ENCODE peak calls at places on chromosomes 1 and 21, in eight cellular contexts. H is GM06990, S is heart right ventricle, O is hepatocyte, V is HepG2, E is MM.1S, A is transverse colon, C is A673. G is an unnamed sample. For H3K27me3, the result is how much of the 10 kb centered on the place peaks cover.

GRCh38 chr1:58815069-58815679 is 31.3 kb upstream of the JUN start:
- DNase-seq in H (peak), S (peak), O (peak), V (peak), E (peak), A (peak), C (no peak), G (peak)

GRCh38 chr21:17911628-17912027 is 92.5 kb upstream of the C21orf91 start:
- DNase-seq in H (no peak), S (no peak), O (no peak), V (no peak), E (no peak), A (no peak), C (no peak), G (no peak)

GRCh38 chr1:7011826-7012225 is 226.6 kb downstream of the CAMTA1 start:
- DNase-seq in H (no peak), S (no peak), O (no peak), V (no peak), E (no peak), A (no peak), C (no peak), G (no peak)

GRCh38 chr1:201660931-201661822 is 122.2 kb downstream of the NAV1 start:
- DNase-seq in H (no peak), S (no peak), O (no peak), V (no peak), E (no peak), A (no peak), C (no peak), G (no peak)

GRCh38 chr1:205939690-205940330 is 3.4 kb downstream of the SLC26A9 start:
- DNase-seq in H (no peak), S (no peak), O (peak), V (peak), E (peak), A (no peak), C (peak), G (no peak)

GRCh38 chr1:205916541-205916940 is 26.7 kb downstream of the SLC26A9 start:
- DNase-seq in H (no peak), S (no peak), O (no peak), V (no peak), E (no peak), A (no peak), C (no peak), G (no peak)

GRCh38 chr1:112460672-112461071 is 48.1 kb upstream of the WNT2B start:
- DNase-seq in H (no peak), S (no peak), O (no peak), V (peak), E (no peak), A (no peak), C (no peak), G (no peak)

GRCh38 chr1:168470821-168471473 is 72.8 kb downstream of the XCL2 start:
- DNase-seq in H (no peak), S (no peak), O (peak), V (peak), E (no peak), A (no peak), C (peak), G (no peak)

GRCh38 chr1:77876884-77877283 is 11.5 kb upstream of the NEXN start:
- DNase-seq in H (no peak), S (no peak), O (no peak), V (no peak), E (no peak), A (no peak), C (no peak), G (no peak)

GRCh38 chr1:17184822-17185484 is 20.0 kb upstream of the PADI1 start:
- DNase-seq in H (no peak), S (no peak), O (no peak), V (no peak), E (no peak), A (no peak), C (no peak), G (no peak)

GRCh38 chr1:207670192-207670591 is 25.3 kb downstream of the CR1L start:
- DNase-seq in H (peak), S (no peak), O (no peak), V (no peak), E (peak), A (no peak), C (no peak), G (no peak)

GRCh38 chr21:36654341-36654740 is 44.6 kb upstream of the SIM2 start:
- DNase-seq in H (no peak), S (no peak), O (no peak), V (no peak), E (no peak), A (no peak), C (no peak), G (peak)

GRCh38 chr1:1112237-1112985 is 3.5 kb downstream of the C1orf159 start:
- DNase-seq in H (no peak), S (no peak), O (no peak), V (no peak), E (no peak), A (peak), C (no peak), G (no peak)

GRCh38 chr1:94819945-94820746 is at the start of gene SLC44A3:
- DNase-seq in H (no peak), S (no peak), O (peak), V (peak), E (peak), A (peak), C (no peak), G (no peak)

GRCh38 chr1:156703741-156704140 is 1.6 kb downstream of the CRABP2 start:
- DNase-seq in H (no peak), S (no peak), O (no peak), V (no peak), E (no peak), A (no peak), C (peak), G (no peak)

GRCh38 chr1:204080163-204080903 is 7.4 kb downstream of the SOX13 start:
- DNase-seq in H (no peak), S (peak), O (peak), V (peak), E (no peak), A (peak), C (peak), G (no peak)

GRCh38 chr1:67700692-67701410 is 15.8 kb downstream of the GADD45A start:
- DNase-seq in H (no peak), S (peak), O (peak), V (peak), E (no peak), A (no peak), C (no peak), G (no peak)

GRCh38 chr1:196690582-196690981 is 38.7 kb downstream of the CFH start:
- DNase-seq in H (no peak), S (no peak), O (no peak), V (no peak), E (no peak), A (no peak), C (no peak), G (no peak)

GRCh38 chr1:172219966-172220365 is 200.5 kb upstream of the C1orf105 start:
- DNase-seq in H (no peak), S (no peak), O (no peak), V (no peak), E (no peak), A (no peak), C (no peak), G (no peak)

GRCh38 chr1:159786966-159787365 is 6.2 kb downstream of the DUSP23 start:
- DNase-seq in H (no peak), S (no peak), O (no peak), V (no peak), E (no peak), A (no peak), C (no peak), G (no peak)

GRCh38 chr1:59034925-59035324 is 251.1 kb upstream of the JUN start:
- DNase-seq in H (no peak), S (no peak), O (no peak), V (no peak), E (no peak), A (no peak), C (no peak), G (no peak)

GRCh38 chr1:63319069-63320023 is 3.0 kb upstream of the FOXD3 start:
- DNase-seq in H (no peak), S (no peak), O (no peak), V (no peak), E (no peak), A (no peak), C (no peak), G (no peak)

GRCh38 chr1:201876148-201876547 is 12.6 kb upstream of the SHISA4 start:
- DNase-seq in H (no peak), S (no peak), O (no peak), V (no peak), E (no peak), A (no peak), C (peak), G (no peak)

GRCh38 chr1:43776043-43776761 is 68.9 kb downstream of the ST3GAL3 start:
- DNase-seq in H (no peak), S (no peak), O (no peak), V (no peak), E (no peak), A (no peak), C (peak), G (no peak)

GRCh38 chr1:206953126-206953525 is 6.9 kb upstream of the PIGR start:
- DNase-seq in H (no peak), S (no peak), O (no peak), V (no peak), E (no peak), A (peak), C (no peak), G (no peak)

GRCh38 chr1:246169019-246169418 is 338.1 kb downstream of the SMYD3 start:
- DNase-seq in H (no peak), S (no peak), O (no peak), V (no peak), E (no peak), A (no peak), C (no peak), G (no peak)

DNA sequence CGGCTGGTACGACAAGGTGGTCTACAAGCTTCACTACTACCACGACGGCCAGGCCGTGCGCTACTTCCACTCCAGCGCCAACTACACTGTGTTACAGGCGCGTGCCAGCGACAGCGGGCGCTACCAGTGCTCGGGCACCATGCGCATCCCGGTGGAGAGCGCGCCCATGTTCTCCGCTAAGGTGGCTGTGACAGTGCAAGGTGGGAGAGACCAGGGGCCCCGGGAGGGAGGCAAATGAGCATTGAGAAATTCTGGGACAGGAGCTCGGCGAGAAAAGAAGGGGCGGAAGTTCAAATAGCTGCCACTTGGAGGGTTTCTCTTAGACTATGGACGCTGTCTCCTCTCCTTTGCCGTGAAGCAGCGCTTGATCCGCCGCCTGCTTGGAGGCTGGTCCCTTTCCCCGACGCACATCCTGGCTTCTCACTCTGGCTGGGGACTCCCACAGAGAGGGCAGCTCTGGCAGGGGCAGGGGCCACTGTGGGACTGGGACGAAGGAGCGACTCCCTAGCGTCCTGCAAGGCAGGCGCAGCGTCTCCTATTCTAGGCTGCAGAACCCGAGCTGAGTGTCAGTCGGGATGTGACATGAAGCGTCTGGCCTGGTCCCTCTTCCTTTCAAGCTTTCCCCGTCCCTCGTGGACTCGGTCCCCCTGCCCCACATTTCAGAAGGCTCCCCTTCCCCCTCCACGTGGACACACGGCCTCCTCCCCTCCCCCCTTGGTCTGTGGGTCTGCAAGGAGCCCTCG is 4.7 kb downstream of the FCRLB start:
- DNase-seq in H (peak), S (peak), O (peak), V (peak), E (peak), A (peak), C (peak), G (peak)
- TF ChIP-seq CTCF in H (peak), S (no peak), O (peak), V (no peak), E (peak), A (peak), C (peak), G (no peak)

GRCh38 chr1:52601519-52601918 is 652 bp upstream of the GPX7 start:
- DNase-seq in H (no peak), S (no peak), O (no peak), V (no peak), E (no peak), A (no peak), C (no peak), G (no peak)

GRCh38 chr1:52602328-52603300 is at the start of gene GPX7:
- DNase-seq in H (peak), S (peak), O (peak), V (no peak), E (peak), A (peak), C (peak), G (peak)

GRCh38 chr1:52603680-52604501 is 1.7 kb downstream of the GPX7 start:
- DNase-seq in H (no peak), S (peak), O (peak), V (no peak), E (no peak), A (no peak), C (no peak), G (no peak)

GRCh38 chr1:52601976-52602327 is 219 bp upstream of the GPX7 start:
- DNase-seq in H (no peak), S (no peak), O (no peak), V (no peak), E (no peak), A (no peak), C (peak), G (peak)

DNA sequence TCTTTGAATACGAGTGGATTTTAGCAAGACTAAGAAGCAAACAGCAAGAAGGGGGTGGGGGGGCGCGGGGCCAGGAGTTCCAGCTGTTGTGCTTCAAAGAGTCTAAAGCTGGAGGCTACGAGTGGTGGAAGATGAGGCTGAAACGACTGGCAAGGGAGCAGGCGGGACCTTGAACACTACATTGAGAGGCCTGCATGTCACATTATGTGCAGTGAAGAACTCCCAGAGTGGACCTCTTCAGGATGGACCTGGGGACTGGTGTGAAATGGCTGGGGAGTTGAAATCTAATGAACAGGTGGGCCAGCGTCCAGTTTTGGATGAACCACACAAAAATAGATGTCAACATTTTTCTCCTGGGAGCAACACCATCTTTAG is 1.1 kb downstream of the GPX7 start:
- DNase-seq in H (no peak), S (no peak), O (no peak), V (no peak), E (no peak), A (no peak), C (no peak), G (no peak)
- H3K27me3 ChIP-seq in H (under half), S (under half), O (under half), V (under half), E (under half), A (under half), C (under half), G (under half)

DNA sequence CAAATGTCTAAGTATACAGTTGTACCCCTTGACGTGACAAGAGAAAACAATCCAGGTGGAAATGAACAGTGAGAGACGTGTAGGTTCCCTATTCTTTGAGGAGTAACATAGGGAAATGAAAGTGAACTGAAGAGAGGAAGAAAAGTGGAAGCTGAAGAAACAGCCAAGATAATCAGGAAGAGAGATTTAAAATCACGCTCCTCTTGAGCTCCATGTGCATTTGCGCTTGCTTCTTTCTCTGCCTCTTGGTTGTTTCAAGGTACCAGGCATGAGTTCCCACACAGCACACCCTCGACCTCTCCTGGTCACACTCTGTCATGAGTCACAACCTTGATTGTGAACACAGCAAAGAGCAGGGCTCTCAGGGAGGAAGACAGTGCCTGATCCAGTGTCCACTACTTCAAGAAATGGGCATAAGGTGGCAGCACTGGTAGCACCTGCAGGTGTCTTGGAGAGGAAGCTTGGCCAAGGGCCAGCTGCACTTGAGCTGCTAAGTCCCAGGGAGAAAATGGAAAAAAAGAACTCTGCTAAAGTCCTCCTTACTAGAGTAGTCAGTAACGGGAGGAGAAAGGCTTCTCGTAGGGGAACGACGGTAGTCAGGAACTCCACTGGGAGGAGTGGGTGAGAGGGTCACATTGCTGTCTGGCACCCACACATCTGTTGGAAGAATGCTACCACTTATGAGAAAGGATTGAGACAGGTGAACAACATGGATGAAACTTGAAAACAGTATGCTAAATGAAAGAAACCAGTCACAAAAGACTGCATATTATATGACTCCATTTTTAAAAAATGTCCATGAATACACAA is 18.3 kb upstream of the ARID1A start:
- DNase-seq in H (peak), S (peak), O (peak), V (peak), E (peak), A (peak), C (peak), G (peak)
- TF ChIP-seq CTCF in H (peak), S (peak), O (peak), V (peak), E (peak), A (peak), C (peak), G (peak)

GRCh38 chr1:34916104-34916503 is 13.3 kb downstream of the DLGAP3 start:
- DNase-seq in H (no peak), S (no peak), O (no peak), V (no peak), E (no peak), A (no peak), C (no peak), G (no peak)
- H3K27me3 ChIP-seq in H (under half), S (under half), O (under half), V (under half), E (under half), A (under half), C (under half), G (under half)

GRCh38 chr1:161740871-161741270 is 8.7 kb upstream of the DUSP12 start:
- DNase-seq in H (no peak), S (no peak), O (no peak), V (no peak), E (no peak), A (no peak), C (no peak), G (no peak)

GRCh38 chr1:161736332-161736969 is 13.1 kb upstream of the DUSP12 start:
- DNase-seq in H (no peak), S (no peak), O (no peak), V (no peak), E (no peak), A (no peak), C (no peak), G (no peak)

GRCh38 chr1:161739865-161740566 is 9.6 kb upstream of the DUSP12 start:
- DNase-seq in H (peak), S (peak), O (no peak), V (no peak), E (no peak), A (peak), C (no peak), G (no peak)

GRCh38 chr1:161737625-161738024 is 12.0 kb upstream of the DUSP12 start:
- DNase-seq in H (no peak), S (no peak), O (no peak), V (no peak), E (no peak), A (no peak), C (no peak), G (no peak)

GRCh38 chr1:161738627-161739287 is 10.8 kb upstream of the DUSP12 start:
- DNase-seq in H (peak), S (peak), O (peak), V (peak), E (peak), A (peak), C (peak), G (peak)
- TF ChIP-seq CTCF in H (peak), S (no peak), O (peak), V (peak), E (peak), A (peak), C (peak), G (no peak)

GRCh38 chr1:3669421-3669821 is 17.1 kb downstream of the TP73 start:
- DNase-seq in H (no peak), S (peak), O (no peak), V (no peak), E (no peak), A (peak), C (no peak), G (no peak)

GRCh38 chr1:3670823-3671251 is 18.5 kb downstream of the TP73 start:
- DNase-seq in H (no peak), S (no peak), O (no peak), V (no peak), E (no peak), A (no peak), C (no peak), G (no peak)

GRCh38 chr1:3669971-3670431 is 17.7 kb downstream of the TP73 start:
- DNase-seq in H (no peak), S (no peak), O (no peak), V (no peak), E (no peak), A (no peak), C (no peak), G (no peak)

GRCh38 chr1:3668585-3669300 is 16.4 kb downstream of the TP73 start:
- DNase-seq in H (no peak), S (peak), O (peak), V (peak), E (no peak), A (peak), C (no peak), G (no peak)

GRCh38 chr1:3668148-3668547 is 15.8 kb downstream of the TP73 start:
- DNase-seq in H (no peak), S (no peak), O (no peak), V (no peak), E (no peak), A (peak), C (no peak), G (no peak)
- H3K27me3 ChIP-seq in H (under half), S (under half), O (under half), V (under half), E (under half), A (half or more), C (under half), G (under half)

GRCh38 chr1:181088079-181089016 is at the start of gene IER5:
- DNase-seq in H (peak), S (peak), O (peak), V (peak), E (peak), A (peak), C (peak), G (peak)
- TF ChIP-seq CTCF in H (no peak), S (no peak), O (no peak), V (peak), E (no peak), A (no peak), C (no peak), G (peak)